ENCODE peak calls at places on chromosomes 2 and 18, in five cellular contexts. P, Y, Z, F and R are unnamed samples.

GRCh38 chr2:102357975-102358374 is 2.4 kb downstream of the IL18R1 start:
- DNase-seq in P (no peak), Y (no peak), Z (no peak), F (no peak), R (no peak)

GRCh38 chr2:17083902-17084301 is 418.3 kb upstream of the CYRIA start:
- DNase-seq in Z (no peak), P (no peak), Y (no peak), F (no peak), R (no peak)

GRCh38 chr2:106885981-106886915 is at the start of gene ST6GAL2:
- DNase-seq in P (no peak), Z (peak; percentile 87), F (peak; percentile 58), Y (no peak), R (peak; percentile 89)

GRCh38 chr18:63022429-63023022 is 297.0 kb downstream of the BCL2 start:
- DNase-seq in Z (peak; percentile 59), Y (no peak), F (no peak), P (no peak), R (no peak)

GRCh38 chr2:9179572-9180201 is 26.9 kb upstream of the ASAP2 start:
- DNase-seq in Y (no peak), P (peak; percentile 30), F (no peak), Z (no peak), R (peak; percentile 87)

GRCh38 chr18:57915241-57915640 is 112.1 kb upstream of the ATP8B1 start:
- DNase-seq in P (no peak), Z (no peak), F (no peak), Y (no peak), R (no peak)

GRCh38 chr18:59823611-59824195 is 76.1 kb upstream of the PMAIP1 start:
- DNase-seq in F (peak; percentile 76), P (peak; percentile 88), Y (peak; percentile 44), Z (peak; percentile 89), R (peak; percentile 51)

GRCh38 chr18:22822024-22822423 is 111.1 kb upstream of the RBBP8 start:
- DNase-seq in F (peak; percentile 65), Z (peak; percentile 58), Y (no peak), P (no peak), R (no peak)

GRCh38 chr2:239263937-239264837 is 136.6 kb downstream of the HDAC4 start:
- DNase-seq in F (no peak), Z (no peak), Y (no peak), P (no peak), R (peak; percentile 71)

GRCh38 chr2:55099878-55100820 is 49.9 kb upstream of the RTN4 start:
- DNase-seq in Z (no peak), P (no peak), F (no peak), Y (no peak), R (no peak)

GRCh38 chr2:9824956-9825720 is 18.1 kb upstream of the TAF1B start:
- DNase-seq in F (no peak), P (no peak), Z (no peak), Y (no peak), R (no peak)

GRCh38 chr2:83633435-83633834 is 825.6 kb downstream of the SUCLG1 start:
- DNase-seq in F (no peak), P (no peak), Z (no peak), Y (no peak), R (no peak)

GRCh38 chr2:60424233-60424632 is 129.2 kb downstream of the BCL11A start:
- DNase-seq in Z (no peak), Y (no peak), F (no peak), P (no peak), R (no peak)

GRCh38 chr2:191041418-191042161 is 27.6 kb upstream of the STAT1 start:
- DNase-seq in F (no peak), Y (peak; percentile 72), Z (no peak), P (no peak), R (no peak)

GRCh38 chr2:240519396-240520142 is 38.2 kb downstream of the ANKMY1 start:
- DNase-seq in Z (peak; percentile 24), F (no peak), Y (no peak), P (no peak), R (no peak)

GRCh38 chr2:174332607-174333001 is 2.1 kb upstream of the SP9 start:
- DNase-seq in F (no peak), P (no peak), Y (no peak), Z (peak; percentile 80), R (no peak)

DNA sequence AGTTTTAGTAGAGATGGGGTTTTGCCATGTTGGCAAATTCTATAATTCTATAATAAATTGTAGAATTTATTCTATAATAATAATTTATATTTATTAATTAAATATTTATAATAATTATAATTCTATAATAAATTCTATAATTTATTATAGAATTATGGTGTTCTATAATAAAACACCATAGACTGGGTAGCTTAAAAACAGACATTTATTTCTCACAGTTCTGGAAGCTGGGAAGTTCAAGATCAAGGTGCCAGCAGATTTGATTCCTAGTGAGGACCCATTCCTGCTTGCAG is 130.9 kb upstream of the PELI1 start:
- DNase-seq in F (no peak), P (no peak), Z (no peak), Y (no peak), R (no peak)
- H3K4me1 ChIP-seq in F (peaks cover 19% of the 10 kb centered on the region), P (peaks cover 14% of the 10 kb centered on the region), Z (peaks cover 25% of the 10 kb centered on the region), Y (peaks cover 15% of the 10 kb centered on the region), R (no peaks in the 10 kb centered on the region)

DNA sequence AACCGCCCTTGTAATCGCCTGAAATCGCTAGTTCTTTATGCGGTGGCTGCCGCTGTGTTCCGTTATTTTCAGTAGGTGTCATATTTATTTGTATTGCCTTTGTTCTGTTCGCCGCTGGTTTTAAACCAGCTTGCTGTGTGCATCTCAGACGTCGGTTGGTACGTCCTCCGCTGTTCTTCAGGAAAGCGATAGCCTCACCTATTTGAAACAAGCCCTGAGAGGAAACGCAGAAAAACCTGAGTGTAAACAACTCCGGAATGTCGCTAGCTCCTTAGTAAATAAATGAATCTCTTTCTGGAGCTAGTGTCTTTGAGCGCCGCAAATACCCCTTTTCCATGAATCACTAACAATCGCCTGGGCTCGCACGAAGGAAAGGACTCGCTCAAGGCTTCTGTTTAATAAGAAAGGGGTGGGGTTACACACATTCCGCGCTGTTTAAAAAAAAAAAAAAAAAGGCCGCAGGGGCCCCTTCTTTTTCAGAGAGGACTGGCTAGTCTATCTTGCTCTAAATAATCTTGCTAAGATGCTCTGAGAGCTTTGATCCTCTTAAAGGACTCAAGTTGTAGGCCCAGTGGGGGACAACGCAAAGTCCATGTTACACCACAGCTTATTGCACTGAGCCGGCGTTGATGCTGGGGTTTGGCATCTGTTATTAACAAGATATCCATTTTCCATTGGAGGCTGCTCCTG is 3.0 kb downstream of the HOXD8 start:
- DNase-seq in P (no peak), Z (peak; percentile 47), Y (no peak), F (no peak), R (no peak)
- H3K4me3 ChIP-seq in P (peak overlapping the region; percentile 55), Z (no peak overlapping the region), Y (no peak overlapping the region), F (no peak overlapping the region), R (no peak overlapping the region)

DNA sequence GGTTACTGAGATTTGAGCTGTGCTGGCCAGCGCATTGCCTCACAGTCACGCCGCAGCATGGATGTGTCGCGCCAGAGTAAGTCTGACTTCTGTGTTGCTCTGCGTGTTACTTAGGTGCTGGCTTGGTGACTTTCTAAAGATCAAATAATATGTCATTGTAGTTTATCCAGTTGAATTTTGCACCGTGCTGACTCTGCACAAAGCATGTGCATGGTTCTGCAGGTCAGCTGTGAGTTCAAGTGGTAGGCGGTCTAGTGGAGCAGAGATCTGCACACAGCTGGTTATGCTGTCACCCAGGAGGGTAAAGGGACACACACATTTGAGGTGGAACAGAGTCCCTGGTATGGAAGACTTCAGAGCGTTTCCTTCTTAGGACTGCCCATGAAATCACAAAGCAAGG is 105.1 kb downstream of the CEP192 start:
- DNase-seq in Y (no peak), F (no peak), Z (no peak), P (no peak), R (no peak)
- H3K36me3 ChIP-seq in Y (no peaks in the 10 kb centered on the region), F (peaks cover 29% of the 10 kb centered on the region), Z (peaks cover 28% of the 10 kb centered on the region), P (no peaks in the 10 kb centered on the region), R (no peaks in the 10 kb centered on the region)

GRCh38 chr2:236015171-236015570 is 153.0 kb downstream of the GBX2 start:
- DNase-seq in Z (peak; percentile 24), Y (no peak), P (no peak), F (no peak), R (no peak)
- H3K4me1 ChIP-seq in Z (peaks cover 24% of the 10 kb centered on the region), Y (no peaks in the 10 kb centered on the region), P (no peaks in the 10 kb centered on the region), F (peaks cover 18% of the 10 kb centered on the region), R (no peaks in the 10 kb centered on the region)

GRCh38 chr18:44941519-44941918 is 260.8 kb downstream of the SETBP1 start:
- DNase-seq in F (no peak), Y (no peak), Z (no peak), P (no peak), R (no peak)
- H3K4me3 ChIP-seq in F (no peak overlapping the region), Y (no peak overlapping the region), Z (no peak overlapping the region), P (no peak overlapping the region), R (no peak overlapping the region)

DNA sequence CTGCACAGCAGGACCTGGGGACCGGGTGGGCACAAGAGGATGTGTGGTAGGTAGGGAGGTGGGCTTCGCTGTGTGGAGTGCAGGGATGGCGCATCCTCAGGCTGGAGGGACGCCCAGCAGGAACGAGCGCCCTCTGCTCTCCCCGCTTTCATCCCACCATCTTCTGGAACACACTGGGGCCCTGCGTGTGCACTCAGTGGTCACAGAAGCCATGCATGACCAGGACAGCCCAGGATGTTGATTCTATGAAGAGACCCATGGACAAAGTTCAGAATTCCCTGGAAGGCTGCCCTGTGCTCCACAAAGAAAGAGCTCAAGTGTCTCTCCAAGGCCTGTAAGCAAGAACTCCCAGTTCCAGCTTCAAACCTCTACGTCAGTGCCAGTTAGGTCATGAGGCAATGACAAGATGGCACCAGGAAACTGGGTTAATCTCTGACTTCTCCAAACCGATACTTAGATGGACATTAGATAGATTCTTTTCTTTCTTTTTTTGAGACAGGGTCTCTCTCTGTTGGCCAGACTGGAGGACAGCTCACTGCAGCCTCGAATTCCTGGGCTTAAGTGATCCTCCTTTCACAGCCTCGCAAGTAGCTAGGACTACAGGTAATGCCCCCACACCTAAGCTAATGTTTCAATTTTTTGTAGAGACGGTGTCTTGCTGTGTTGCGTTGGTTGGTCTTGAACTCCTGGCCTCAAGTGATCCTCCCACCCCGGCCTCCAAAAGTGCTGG is 3.4 kb downstream of the SLC66A2 start:
- DNase-seq in P (no peak), Z (no peak), F (no peak), Y (peak; percentile 31), R (peak; percentile 51)
- H3K36me3 ChIP-seq in P (no peaks in the 10 kb centered on the region), Z (no peaks in the 10 kb centered on the region), F (peaks cover 5% of the 10 kb centered on the region), Y (peaks cover 2% of the 10 kb centered on the region), R (no peaks in the 10 kb centered on the region)

GRCh38 chr2:26767129-26767528 is 3.0 kb downstream of the SLC35F6 start:
- DNase-seq in P (no peak), F (no peak), Z (no peak), Y (no peak), R (no peak)
- H3K4me1 ChIP-seq in P (peaks cover 23% of the 10 kb centered on the region), F (peaks cover 34% of the 10 kb centered on the region), Z (peaks cover 11% of the 10 kb centered on the region), Y (peaks cover 31% of the 10 kb centered on the region), R (no peaks in the 10 kb centered on the region)

GRCh38 chr18:8607776-8608682 is 1.2 kb upstream of the RAB12 start:
- DNase-seq in F (no peak), P (no peak), Z (no peak), Y (no peak), R (no peak)
- H3K4me3 ChIP-seq in F (no peak overlapping the region), P (peak overlapping the region; percentile 91), Z (peak overlapping the region; percentile 92), Y (peak overlapping the region; percentile 96), R (peak overlapping the region; percentile 89)